ENCODE peak calls at places on chromosomes 2 and 18, in ten cellular contexts. A is activated CD4-positive, alpha-beta T cell treated with anti-CD3 and anti-CD28 coated beads for 4 hours; Z is spleen; D is neuronal stem cell; W is memory B cell; S is amniotic stem cell; K is head of caudate nucleus; T is tibial nerve; O is ecto neural progenitor cell; B is AG20443. E is an unnamed sample.

GRCh38 chr2:182763311-182763912 is 47.4 kb downstream of the DNAJC10 start:
- DNase-seq in A (no peak), Z (no peak), D (peak; percentile 30), W (no peak), S (no peak), K (no peak), T (no peak), O (no peak), B (peak; percentile 27), E (no peak)

GRCh38 chr18:5370332-5370731 is 74.8 kb upstream of the ZBTB14 start:
- DNase-seq in A (no peak), Z (no peak), D (no peak), W (no peak), S (no peak), K (no peak), T (no peak), O (no peak), B (no peak), E (no peak)

GRCh38 chr2:1032030-1032429 is 81.4 kb downstream of the SNTG2 start:
- DNase-seq in A (peak; percentile 6), Z (no peak), D (no peak), W (no peak), S (no peak), K (no peak), T (no peak), O (no peak), B (no peak), E (no peak)

GRCh38 chr2:42180300-42180699 is 11.1 kb downstream of the EML4 start:
- DNase-seq in A (no peak), Z (no peak), D (no peak), W (no peak), S (no peak), K (no peak), T (no peak), O (no peak), B (no peak), E (no peak)

GRCh38 chr2:18074476-18074875 is 196.0 kb downstream of the KCNS3 start:
- DNase-seq in A (no peak), Z (no peak), D (no peak), W (no peak), S (no peak), K (no peak), T (no peak), O (no peak), B (no peak), E (no peak)

GRCh38 chr18:45557296-45557695 is 58.0 kb upstream of the SLC14A2 start:
- DNase-seq in A (no peak), Z (no peak), D (no peak), W (no peak), S (no peak), K (no peak), T (no peak), O (no peak), B (no peak), E (no peak)

GRCh38 chr18:75977069-75977468 is 518.0 kb downstream of the ZNF516 start:
- DNase-seq in A (no peak), Z (no peak), D (no peak), W (no peak), S (no peak), K (no peak), T (no peak), O (no peak), B (peak; percentile 45), E (no peak)

GRCh38 chr2:235083822-235084221 is 132.0 kb downstream of the SH3BP4 start:
- DNase-seq in A (no peak), Z (no peak), D (no peak), W (no peak), S (no peak), K (no peak), T (no peak), O (no peak), B (no peak), E (no peak)

GRCh38 chr2:74708883-74709282 is 54.8 kb downstream of the SEMA4F start:
- DNase-seq in A (no peak), Z (no peak), D (no peak), W (no peak), S (no peak), K (no peak), T (no peak), O (no peak), B (no peak), E (no peak)

GRCh38 chr2:29528891-29529520 is 392.4 kb downstream of the ALK start:
- DNase-seq in A (no peak), Z (no peak), D (no peak), W (no peak), S (peak; percentile 19), K (peak; percentile 66), T (no peak), O (no peak), B (peak; percentile 79), E (no peak)

GRCh38 chr2:71609029-71609428 is 155.7 kb downstream of the DYSF start:
- DNase-seq in A (no peak), Z (peak; percentile 45), D (no peak), W (no peak), S (no peak), K (peak; percentile 8), T (no peak), O (no peak), B (no peak), E (no peak)

E was measured in pulmonary artery endothelial cell.